ENCODE peak calls at places on chromosomes 1 and 21, in four cellular contexts. One of them, this sample, is unnamed.

GRCh38 chr1:162724583-162725120 is 65.8 kb upstream of the HSD17B7 start:
- DNase-seq in esophagus squamous epithelium: no peak
- DNase-seq in heart left ventricle: no peak
- DNase-seq in transverse colon: no peak
- DNase-seq in this sample: no peak

GRCh38 chr21:36902331-36902730 is 64.1 kb downstream of the HLCS start:
- DNase-seq in heart left ventricle: no peak
- DNase-seq in transverse colon: no peak
- DNase-seq in esophagus squamous epithelium: no peak
- DNase-seq in this sample: no peak

GRCh38 chr1:234897365-234897699 is 231.3 kb downstream of the TOMM20 start:
- DNase-seq in esophagus squamous epithelium: no peak
- DNase-seq in heart left ventricle: no peak
- DNase-seq in transverse colon: no peak
- DNase-seq in this sample: no peak

GRCh38 chr1:66431999-66432398 is 102.0 kb upstream of the SGIP1 start:
- DNase-seq in transverse colon: no peak
- DNase-seq in heart left ventricle: no peak
- DNase-seq in esophagus squamous epithelium: no peak
- DNase-seq in this sample: no peak

GRCh38 chr1:61956774-61957173 is 214.5 kb downstream of the PATJ start:
- DNase-seq in esophagus squamous epithelium: no peak
- DNase-seq in transverse colon: no peak
- DNase-seq in heart left ventricle: no peak
- DNase-seq in this sample: no peak

GRCh38 chr1:161905269-161905884 is 118.3 kb downstream of the OLFML2B start:
- DNase-seq in esophagus squamous epithelium: no peak
- DNase-seq in transverse colon: peak; percentile 13
- DNase-seq in heart left ventricle: no peak
- DNase-seq in this sample: no peak

GRCh38 chr1:185853739-185854138 is 119.5 kb downstream of the HMCN1 start:
- DNase-seq in heart left ventricle: no peak
- DNase-seq in esophagus squamous epithelium: no peak
- DNase-seq in transverse colon: no peak
- DNase-seq in this sample: no peak

GRCh38 chr1:204341380-204341779 is 18.3 kb downstream of the PLEKHA6 start:
- DNase-seq in esophagus squamous epithelium: no peak
- DNase-seq in transverse colon: peak; percentile 59
- DNase-seq in heart left ventricle: no peak
- DNase-seq in this sample: no peak

GRCh38 chr1:109498161-109498801 is 4.4 kb downstream of the CYB561D1 start:
- DNase-seq in esophagus squamous epithelium: no peak
- DNase-seq in transverse colon: no peak
- DNase-seq in heart left ventricle: no peak
- DNase-seq in this sample: no peak

GRCh38 chr1:30572192-30572591 is 151.2 kb downstream of the MATN1 start:
- DNase-seq in heart left ventricle: no peak
- DNase-seq in esophagus squamous epithelium: no peak
- DNase-seq in transverse colon: no peak
- DNase-seq in this sample: no peak

GRCh38 chr1:57017717-57018116 is 51.9 kb upstream of the C8B start:
- DNase-seq in transverse colon: no peak
- DNase-seq in esophagus squamous epithelium: no peak
- DNase-seq in heart left ventricle: no peak
- DNase-seq in this sample: no peak

GRCh38 chr1:185408675-185409270 is 91.7 kb upstream of the IVNS1ABP start:
- DNase-seq in heart left ventricle: no peak
- DNase-seq in transverse colon: no peak
- DNase-seq in esophagus squamous epithelium: no peak
- DNase-seq in this sample: no peak

GRCh38 chr1:29789910-29790247 is 553.6 kb downstream of the PTPRU start:
- DNase-seq in transverse colon: no peak
- DNase-seq in heart left ventricle: no peak
- DNase-seq in esophagus squamous epithelium: no peak
- DNase-seq in this sample: no peak

GRCh38 chr1:91798241-91798648 is 87.7 kb downstream of the TGFBR3 start:
- DNase-seq in heart left ventricle: no peak
- DNase-seq in transverse colon: no peak
- DNase-seq in esophagus squamous epithelium: no peak
- DNase-seq in this sample: no peak

GRCh38 chr1:52552505-52553371 is at the start of gene TUT4:
- DNase-seq in transverse colon: peak; percentile 72
- DNase-seq in heart left ventricle: peak; percentile 82
- DNase-seq in esophagus squamous epithelium: peak; percentile 39
- DNase-seq in this sample: peak; percentile 80

GRCh38 chr1:209433649-209434031 is 149.9 kb upstream of the CAMK1G start:
- DNase-seq in esophagus squamous epithelium: no peak
- DNase-seq in transverse colon: no peak
- DNase-seq in heart left ventricle: no peak
- DNase-seq in this sample: no peak

GRCh38 chr1:239997515-239998311 is 94.0 kb upstream of the FMN2 start:
- DNase-seq in transverse colon: no peak
- DNase-seq in heart left ventricle: no peak
- DNase-seq in esophagus squamous epithelium: no peak
- DNase-seq in this sample: no peak

GRCh38 chr1:161088587-161089110 is 709 bp downstream of the NECTIN4 start:
- DNase-seq in heart left ventricle: no peak
- DNase-seq in esophagus squamous epithelium: no peak
- DNase-seq in transverse colon: no peak
- DNase-seq in this sample: no peak

GRCh38 chr21:38086580-38086979 is 170.2 kb upstream of the KCNJ15 start:
- DNase-seq in esophagus squamous epithelium: no peak
- DNase-seq in transverse colon: no peak
- DNase-seq in heart left ventricle: no peak
- DNase-seq in this sample: no peak

GRCh38 chr1:23632479-23633160 is 59.0 kb upstream of the RPL11 start:
- DNase-seq in transverse colon: no peak
- DNase-seq in esophagus squamous epithelium: no peak
- DNase-seq in heart left ventricle: no peak
- DNase-seq in this sample: no peak

GRCh38 chr1:23636009-23636408 is 55.6 kb upstream of the RPL11 start:
- DNase-seq in transverse colon: no peak
- DNase-seq in heart left ventricle: no peak
- DNase-seq in esophagus squamous epithelium: no peak
- DNase-seq in this sample: no peak

GRCh38 chr1:23638188-23638619 is 53.4 kb upstream of the RPL11 start:
- DNase-seq in esophagus squamous epithelium: no peak
- DNase-seq in heart left ventricle: no peak
- DNase-seq in transverse colon: no peak
- DNase-seq in this sample: peak; percentile 51

GRCh38 chr1:23634518-23634839 is 57.1 kb upstream of the RPL11 start:
- DNase-seq in heart left ventricle: no peak
- DNase-seq in transverse colon: no peak
- DNase-seq in esophagus squamous epithelium: no peak
- DNase-seq in this sample: no peak

DNA sequence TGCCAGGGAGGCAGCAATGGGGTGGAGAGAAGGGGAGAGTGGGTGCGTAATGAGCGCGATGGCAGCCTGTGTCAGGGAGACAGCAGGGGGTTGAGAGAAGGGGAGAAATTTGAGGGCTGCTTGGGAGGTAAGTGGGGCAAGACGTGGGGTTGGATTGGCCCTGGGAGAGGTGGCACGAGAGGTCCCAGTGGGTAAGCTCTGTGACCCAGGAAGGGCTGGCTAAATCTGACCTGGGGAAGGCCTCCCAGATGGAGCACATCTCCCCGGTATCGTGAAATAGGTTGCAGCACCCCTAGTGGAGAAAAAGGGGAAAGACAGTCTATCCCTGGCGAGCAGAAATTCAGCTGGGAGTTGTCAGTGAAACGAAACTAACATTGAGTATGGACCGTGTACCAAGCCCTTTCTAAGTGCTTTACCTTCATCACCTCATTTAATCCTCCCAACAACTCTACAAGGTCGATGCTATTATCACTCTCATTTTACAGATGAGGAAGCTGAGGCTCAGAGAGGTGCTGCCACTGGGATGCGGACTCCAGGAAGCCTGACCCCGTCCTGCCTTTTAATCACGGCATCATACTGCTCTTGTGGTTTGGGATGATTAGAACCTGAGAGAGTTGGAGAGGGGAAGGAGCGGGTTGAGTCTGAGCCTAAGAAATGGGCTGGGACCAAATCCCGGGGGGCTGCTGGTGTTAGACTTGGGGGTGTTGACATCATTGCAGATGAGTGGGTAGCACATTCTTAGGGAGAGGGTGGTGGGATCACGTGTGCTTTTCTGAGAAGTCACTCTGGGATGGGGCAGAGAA is 56.6 kb upstream of the RPL11 start:
- DNase-seq in transverse colon: peak; percentile 69
- DNase-seq in esophagus squamous epithelium: no peak
- DNase-seq in heart left ventricle: peak; percentile 62
- DNase-seq in this sample: peak; percentile 64
- H3K4me3 ChIP-seq in transverse colon: peak overlapping the region; percentile 41
- H3K4me3 ChIP-seq in esophagus squamous epithelium: peak overlapping the region; percentile 59
- H3K4me3 ChIP-seq in heart left ventricle: peak overlapping the region; percentile 2
- H3K4me3 ChIP-seq in this sample: peak overlapping the region; percentile 38

DNA sequence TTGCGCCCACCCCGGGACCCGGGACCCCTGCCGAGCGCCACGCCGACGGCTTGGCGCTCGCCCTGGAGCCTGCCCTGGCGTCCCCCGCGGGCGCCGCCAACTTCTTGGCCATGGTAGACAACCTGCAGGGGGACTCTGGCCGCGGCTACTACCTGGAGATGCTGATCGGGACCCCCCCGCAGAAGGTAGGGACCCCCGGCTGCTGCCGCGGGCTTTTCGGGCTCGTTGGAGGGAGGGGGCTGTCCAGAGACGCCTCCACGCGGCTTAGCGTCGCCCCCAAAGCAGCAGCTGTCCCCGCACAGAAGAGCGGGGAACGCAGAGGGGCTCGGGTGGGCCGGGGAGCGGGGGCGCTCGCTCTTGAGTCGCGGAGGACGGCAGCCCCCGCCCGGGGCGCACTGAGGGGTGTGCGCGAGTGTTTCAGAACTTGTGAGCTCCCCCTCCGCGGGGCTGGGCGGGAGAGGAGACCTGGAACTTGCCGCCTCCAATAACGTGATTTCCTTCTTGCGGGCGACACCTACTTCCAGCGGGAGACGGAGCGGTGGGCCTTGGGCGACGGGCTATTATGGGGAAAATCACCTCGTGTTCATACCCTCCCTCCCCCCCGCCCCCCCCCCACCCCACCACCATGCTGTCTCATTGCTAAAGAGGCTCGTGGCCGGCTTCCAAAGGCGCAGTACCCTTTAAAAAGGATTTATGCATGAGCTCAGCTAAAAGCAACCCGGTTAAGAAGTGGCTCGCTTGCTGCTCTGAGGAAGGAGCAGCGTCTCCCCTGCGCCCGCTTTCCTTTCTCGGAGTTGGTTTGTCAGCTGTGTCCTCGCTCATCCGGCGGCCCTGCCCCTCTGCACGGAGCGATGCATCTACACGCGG is 664 bp downstream of the BACE2 start:
- DNase-seq in esophagus squamous epithelium: no peak
- DNase-seq in heart left ventricle: peak; percentile 56
- DNase-seq in transverse colon: peak; percentile 63
- DNase-seq in this sample: peak; percentile 60
- TF ChIP-seq POLR2A in esophagus squamous epithelium: no peak
- TF ChIP-seq POLR2A in heart left ventricle: no peak
- TF ChIP-seq POLR2A in transverse colon: no peak
- TF ChIP-seq POLR2A in this sample: no peak

GRCh38 chr1:16980473-16981268 is at the start of gene MFAP2:
- DNase-seq in transverse colon: no peak
- DNase-seq in esophagus squamous epithelium: no peak
- DNase-seq in heart left ventricle: peak; percentile 43
- DNase-seq in this sample: peak; percentile 62
- H3K4me3 ChIP-seq in transverse colon: peak within 1 kb of the TSS; percentile 48
- H3K4me3 ChIP-seq in esophagus squamous epithelium: peak within 1 kb of the TSS; percentile 73
- H3K4me3 ChIP-seq in heart left ventricle: peak within 1 kb of the TSS; percentile 30
- H3K4me3 ChIP-seq in this sample: peak within 1 kb of the TSS; percentile 76

DNA sequence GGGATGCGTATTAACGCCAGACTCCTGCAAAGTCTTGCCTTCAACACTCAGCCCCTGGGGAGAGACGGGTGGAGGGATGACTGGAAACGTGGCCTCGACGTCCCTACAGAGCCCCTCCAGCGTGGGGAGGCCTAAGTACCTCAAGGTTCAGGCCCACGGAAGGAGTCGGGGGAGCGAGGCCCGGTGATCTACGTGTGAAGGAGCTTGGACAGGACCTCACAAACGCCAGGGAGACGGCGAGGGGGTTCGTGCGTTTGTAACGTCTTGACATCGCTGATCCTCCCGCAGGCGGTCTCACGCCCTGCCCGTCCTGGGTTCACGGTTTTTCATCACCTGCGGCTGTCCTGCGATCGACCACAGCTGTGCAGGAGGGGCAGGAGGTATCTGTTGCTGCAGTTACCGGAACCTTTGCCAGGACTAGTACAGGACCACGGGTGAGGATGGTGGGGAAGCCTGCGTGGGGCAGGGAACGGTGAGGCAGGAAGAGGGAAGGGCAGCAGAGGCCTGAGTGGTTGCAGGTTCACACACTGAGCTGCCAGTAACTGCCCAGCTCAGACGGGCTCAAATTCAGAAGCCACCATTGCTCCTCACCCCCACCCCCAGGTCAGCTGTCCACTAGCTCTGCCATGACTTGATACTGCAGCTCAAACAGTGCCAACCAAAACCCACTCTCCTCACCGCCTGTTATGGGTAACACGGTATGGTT is 888 bp upstream of the CCNL2 start:
- DNase-seq in esophagus squamous epithelium: no peak
- DNase-seq in transverse colon: no peak
- DNase-seq in heart left ventricle: no peak
- DNase-seq in this sample: no peak
- TF ChIP-seq POLR2A in esophagus squamous epithelium: no peak
- TF ChIP-seq POLR2A in transverse colon: no peak
- TF ChIP-seq POLR2A in heart left ventricle: no peak
- TF ChIP-seq POLR2A in this sample: no peak

GRCh38 chr1:202806845-202807366 is 1.3 kb downstream of the KDM5B start:
- DNase-seq in heart left ventricle: peak; percentile 23
- DNase-seq in transverse colon: no peak
- DNase-seq in esophagus squamous epithelium: no peak
- DNase-seq in this sample: peak; percentile 25
- H3K4me3 ChIP-seq in heart left ventricle: peak overlapping the region; percentile 93
- H3K4me3 ChIP-seq in transverse colon: peak overlapping the region; percentile 83
- H3K4me3 ChIP-seq in esophagus squamous epithelium: peak overlapping the region; percentile 80
- H3K4me3 ChIP-seq in this sample: peak overlapping the region; percentile 84

GRCh38 chr1:31715097-31715872 is 11.5 kb upstream of the COL16A1 start:
- DNase-seq in heart left ventricle: peak; percentile 95
- DNase-seq in transverse colon: peak; percentile 93
- DNase-seq in esophagus squamous epithelium: no peak
- DNase-seq in this sample: peak; percentile 97
- TF ChIP-seq POLR2A in heart left ventricle: peak; percentile 52
- TF ChIP-seq POLR2A in transverse colon: peak; percentile 36
- TF ChIP-seq POLR2A in esophagus squamous epithelium: no peak
- TF ChIP-seq POLR2A in this sample: peak; percentile 91